ENCODE peak calls at places on chromosome 1, in ten cellular contexts. H is HEK293T; V is stimulated activated CD4-positive, alpha-beta T cell treated with anti-CD3 and anti-CD28 coated beads, Interleukin-12 subunit alpha, Interleukin-12 subunit beta, amount 100 ng/mL, for 48 hours; G is mesenteric fat pad; F is activated CD8-positive, alpha-beta memory T cell treated with anti-CD3 and anti-CD28 coated beads for 48 hours; Z is BJ; Q is NCI-H1417; R is neural progenitor cell; N is effector CD8-positive, alpha-beta T cell; I is stimulated activated CD8-positive, alpha-beta memory T cell treated with anti-CD3 and anti-CD28 coated beads, Interleukin-4, amount 100 ng/mL, for 1 hour. K is an unnamed sample.

GRCh38 chr1:172678990-172679772 is 20.3 kb downstream of the FASLG start:
- DNase-seq in H (no peak), G (no peak), Z (no peak), F (no peak), V (no peak), I (no peak), N (no peak), R (no peak), Q (no peak), K (no peak)

GRCh38 chr1:243731301-243731891 is 118.6 kb downstream of the AKT3 start:
- DNase-seq in R (no peak), G (no peak), H (no peak), I (no peak), Q (no peak), Z (no peak), V (no peak), F (no peak), N (no peak), K (no peak)

GRCh38 chr1:42936309-42937078 is 22.2 kb downstream of the SLC2A1 start:
- DNase-seq in Z (peak), F (no peak), G (peak), V (no peak), H (no peak), Q (no peak), R (no peak), N (no peak), I (no peak), K (no peak)

GRCh38 chr1:27068922-27069321 is 56.3 kb upstream of the TENT5B start:
- DNase-seq in H (no peak), V (no peak), R (no peak), Z (no peak), G (no peak), F (no peak), I (no peak), Q (no peak), N (no peak), K (no peak)

GRCh38 chr1:41773144-41773571 is 145.6 kb downstream of the HIVEP3 start:
- DNase-seq in F (no peak), V (no peak), Q (no peak), R (no peak), N (no peak), Z (peak), G (no peak), I (no peak), H (no peak), K (no peak)

GRCh38 chr1:118335372-118335771 is 150.3 kb upstream of the SPAG17 start:
- DNase-seq in N (no peak), H (no peak), G (no peak), F (no peak), V (no peak), Q (no peak), R (no peak), Z (peak), I (no peak), K (no peak)

GRCh38 chr1:150961756-150962155 is 12.9 kb downstream of the CERS2 start:
- DNase-seq in N (no peak), V (no peak), Q (no peak), H (no peak), F (no peak), Z (no peak), G (no peak), R (no peak), I (no peak), K (no peak)

GRCh38 chr1:203187306-203188264 is 1.1 kb upstream of the CHI3L1 start:
- DNase-seq in Q (no peak), R (no peak), N (no peak), V (no peak), Z (no peak), H (no peak), F (no peak), I (no peak), G (no peak), K (no peak)

GRCh38 chr1:25889470-25889869 is 14.0 kb upstream of the PAQR7 start:
- DNase-seq in V (no peak), R (peak), F (no peak), Z (no peak), Q (no peak), H (peak), I (no peak), G (no peak), N (no peak), K (no peak)

GRCh38 chr1:111958075-111958474 is 31.4 kb downstream of the KCND3 start:
- DNase-seq in R (no peak), V (no peak), G (no peak), H (no peak), I (no peak), Q (no peak), N (no peak), Z (no peak), F (no peak), K (no peak)

GRCh38 chr1:9388628-9389184 is 96.0 kb downstream of the SPSB1 start:
- DNase-seq in H (no peak), R (no peak), I (no peak), V (no peak), Q (no peak), G (no peak), Z (no peak), N (no peak), F (no peak), K (no peak)

GRCh38 chr1:13825033-13825432 is 125.0 kb downstream of the PRDM2 start:
- DNase-seq in V (no peak), F (no peak), G (no peak), Z (no peak), Q (no peak), I (no peak), R (no peak), H (no peak), N (no peak), K (no peak)

GRCh38 chr1:212525479-212526110 is 83.0 kb upstream of the ATF3 start:
- DNase-seq in F (no peak), V (no peak), H (no peak), R (no peak), N (no peak), Z (no peak), G (no peak), Q (no peak), I (no peak), K (no peak)

GRCh38 chr1:89794406-89794805 is 26.4 kb upstream of the LRRC8D start:
- DNase-seq in I (no peak), H (no peak), Z (no peak), F (no peak), N (no peak), G (no peak), Q (no peak), R (peak), V (no peak), K (no peak)

GRCh38 chr1:59195151-59195550 is 101.7 kb upstream of the FGGY start:
- DNase-seq in N (no peak), H (no peak), V (no peak), Q (no peak), Z (no peak), I (no peak), R (no peak), G (no peak), F (no peak), K (no peak)

GRCh38 chr1:165073402-165074007 is 283.0 kb downstream of the LMX1A start:
- DNase-seq in R (peak), G (no peak), Q (peak), Z (no peak), F (no peak), N (no peak), V (no peak), I (no peak), H (peak), K (no peak)

K was measured in cortex of kidney.